ENCODE peak calls at places on chromosomes 6 and 20, in eight cellular contexts. M is stomach, U is esophagus muscularis mucosa, A is tibial artery, D is mammary epithelial cell, O is heart left ventricle, W is mucosa of descending colon, G is GM12878. B is an unnamed sample.

GRCh38 chr20:45300961-45301360 is 5.7 kb upstream of the RBPJL start:
- DNase-seq in M (no peak), U (no peak), A (no peak), D (peak; percentile 13), O (no peak), W (no peak), G (no peak), B (no peak)

GRCh38 chr6:117145940-117146339 is 119.4 kb upstream of the VGLL2 start:
- DNase-seq in M (no peak), U (no peak), A (no peak), D (no peak), O (no peak), W (no peak), G (no peak), B (no peak)

GRCh38 chr6:145189836-145190235 is 545.5 kb downstream of the EPM2A start:
- DNase-seq in M (no peak), U (no peak), A (no peak), D (no peak), O (no peak), W (no peak), G (no peak), B (no peak)

GRCh38 chr6:36033935-36034334 is 6.3 kb downstream of the MAPK14 start:
- DNase-seq in M (no peak), U (no peak), A (no peak), D (peak; percentile 16), O (no peak), W (no peak), G (no peak), B (no peak)

GRCh38 chr20:40844285-40844684 is 155.2 kb upstream of the MAFB start:
- DNase-seq in M (no peak), U (no peak), A (no peak), D (no peak), O (no peak), W (no peak), G (no peak), B (no peak)

GRCh38 chr6:139349464-139350020 is 24.9 kb downstream of the CITED2 start:
- DNase-seq in M (no peak), U (no peak), A (no peak), D (peak; percentile 88), O (no peak), W (no peak), G (no peak), B (peak; percentile 33)

GRCh38 chr20:5859611-5860010 is 90.7 kb downstream of the TRMT6 start:
- DNase-seq in M (no peak), U (no peak), A (no peak), D (no peak), O (no peak), W (no peak), G (no peak), B (no peak)

GRCh38 chr6:121711472-121711871 is 276.0 kb downstream of the GJA1 start:
- DNase-seq in M (no peak), U (no peak), A (no peak), D (no peak), O (peak; percentile 68), W (no peak), G (no peak), B (no peak)

GRCh38 chr6:68279793-68280557 is 355.1 kb upstream of the ADGRB3 start:
- DNase-seq in M (no peak), U (no peak), A (no peak), D (no peak), O (no peak), W (no peak), G (no peak), B (no peak)

GRCh38 chr6:101633081-101633480 is 239.6 kb downstream of the GRIK2 start:
- DNase-seq in M (no peak), U (no peak), A (no peak), D (no peak), O (no peak), W (no peak), G (no peak), B (no peak)

GRCh38 chr20:50592282-50593004 is 82.3 kb downstream of the PTPN1 start:
- DNase-seq in M (peak; percentile 89), U (no peak), A (no peak), D (no peak), O (peak; percentile 71), W (no peak), G (no peak), B (peak; percentile 84)

GRCh38 chr20:59678286-59678685 is 73.9 kb downstream of the PHACTR3 start:
- DNase-seq in M (no peak), U (no peak), A (no peak), D (no peak), O (no peak), W (no peak), G (no peak), B (no peak)

GRCh38 chr6:44247338-44248302 is 719 bp downstream of the HSP90AB1 start:
- DNase-seq in M (peak; percentile 80), U (no peak), A (peak; percentile 90), D (peak; percentile 62), O (peak; percentile 87), W (peak; percentile 84), G (no peak), B (peak; percentile 87)

GRCh38 chr6:158039571-158040050 is 57.9 kb downstream of the SYNJ2 start:
- DNase-seq in M (no peak), U (no peak), A (peak; percentile 84), D (no peak), O (no peak), W (peak; percentile 38), G (no peak), B (no peak)

GRCh38 chr6:131923356-131923755 is 27.8 kb downstream of the CCN2 start:
- DNase-seq in M (peak; percentile 67), U (no peak), A (no peak), D (peak; percentile 53), O (peak; percentile 35), W (peak; percentile 45), G (no peak), B (peak; percentile 67)

GRCh38 chr6:87279051-87279595 is 43.3 kb upstream of the SMIM8 start:
- DNase-seq in M (no peak), U (no peak), A (no peak), D (no peak), O (no peak), W (no peak), G (no peak), B (no peak)

GRCh38 chr20:58891076-58891685 is 38.7 kb downstream of the GNAS start:
- DNase-seq in M (peak; percentile 83), U (no peak), A (peak; percentile 91), D (peak; percentile 61), O (peak; percentile 90), W (peak; percentile 87), G (no peak), B (peak; percentile 83)

GRCh38 chr6:22113046-22113766 is 183.6 kb downstream of the PRL start:
- DNase-seq in M (no peak), U (no peak), A (no peak), D (peak; percentile 97), O (no peak), W (no peak), G (no peak), B (peak; percentile 11)

GRCh38 chr20:51894619-51895018 is 92.3 kb upstream of the SALL4 start:
- DNase-seq in M (no peak), U (no peak), A (no peak), D (no peak), O (no peak), W (no peak), G (no peak), B (no peak)

GRCh38 chr6:4441981-4442434 is 306.6 kb upstream of the ECI2 start:
- DNase-seq in M (no peak), U (peak; percentile 72), A (no peak), D (no peak), O (no peak), W (no peak), G (no peak), B (no peak)

GRCh38 chr20:44176833-44177533 is 10.0 kb downstream of the JPH2 start:
- DNase-seq in M (peak; percentile 48), U (no peak), A (peak; percentile 81), D (no peak), O (no peak), W (peak; percentile 68), G (no peak), B (no peak)

GRCh38 chr6:149044394-149044965 is 273.0 kb upstream of the TAB2 start:
- DNase-seq in M (no peak), U (peak; percentile 72), A (no peak), D (no peak), O (no peak), W (no peak), G (no peak), B (no peak)

GRCh38 chr6:3843379-3844096 is 5.6 kb upstream of the FAM50B start:
- DNase-seq in M (no peak), U (no peak), A (no peak), D (no peak), O (no peak), W (no peak), G (no peak), B (no peak)

GRCh38 chr20:64264091-64264490 is 8.5 kb downstream of the PCMTD2 start:
- DNase-seq in M (no peak), U (no peak), A (no peak), D (no peak), O (no peak), W (no peak), G (no peak), B (no peak)

GRCh38 chr20:1440024-1440423 is 26.6 kb downstream of the NSFL1C start:
- DNase-seq in M (no peak), U (no peak), A (no peak), D (peak; percentile 29), O (no peak), W (no peak), G (no peak), B (no peak)
- TF ChIP-seq CTCF in M (no peak), U (no peak), A (no peak), D (peak; percentile 43), O (no peak), W (no peak), G (peak; percentile 52), B (no peak)

GRCh38 chr6:53730767-53731166 is 64.0 kb upstream of the LRRC1 start:
- DNase-seq in M (no peak), U (no peak), A (no peak), D (no peak), O (no peak), W (no peak), G (no peak), B (no peak)
- H3K9me3 ChIP-seq in M (no peaks in the 10 kb centered on the region), U (no peaks in the 10 kb centered on the region), A (no peaks in the 10 kb centered on the region), D (no peaks in the 10 kb centered on the region), O (no peaks in the 10 kb centered on the region), W (no peaks in the 10 kb centered on the region), G (no peaks in the 10 kb centered on the region), B (no peaks in the 10 kb centered on the region)

DNA sequence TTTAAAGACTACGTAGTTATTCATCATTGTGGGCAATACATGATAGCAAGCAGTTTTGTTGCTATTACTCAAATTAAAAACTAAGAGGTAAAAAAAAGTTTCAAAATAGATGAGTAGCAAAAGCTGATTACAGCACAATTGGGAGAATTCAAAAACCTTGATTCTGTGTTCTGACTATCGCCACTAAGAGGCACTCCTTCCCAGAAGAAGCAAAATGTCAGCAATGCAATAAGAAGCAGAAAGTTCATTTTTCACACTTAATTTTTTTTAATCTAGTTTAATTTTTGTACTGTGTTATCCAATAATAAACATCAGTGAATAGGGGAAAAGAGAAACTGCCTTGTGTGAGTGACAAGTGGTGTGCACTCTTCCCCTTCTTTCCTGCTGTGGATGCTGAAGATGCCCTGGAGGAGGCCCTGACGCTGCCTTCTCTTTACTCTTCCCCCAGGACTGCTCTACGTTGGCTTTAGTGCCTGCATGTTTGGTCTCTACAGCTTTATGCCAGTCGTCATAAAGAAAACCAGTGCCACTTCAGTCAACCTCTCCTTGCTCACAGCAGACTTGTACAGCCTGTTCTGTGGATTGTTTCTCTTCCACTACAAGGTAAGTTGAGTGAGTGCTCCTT is 263.2 kb upstream of the PLN start:
- DNase-seq in M (no peak), U (no peak), A (no peak), D (no peak), O (no peak), W (no peak), G (no peak), B (no peak)
- TF ChIP-seq CTCF in M (no peak), U (peak; percentile 57), A (peak; percentile 59), D (no peak), O (peak; percentile 64), W (no peak), G (peak; percentile 31), B (no peak)

GRCh38 chr6:160353950-160354496 is 5.8 kb downstream of the SLC22A3 start:
- DNase-seq in M (no peak), U (no peak), A (no peak), D (no peak), O (no peak), W (no peak), G (no peak), B (no peak)
- H3K9me3 ChIP-seq in M (no peaks in the 10 kb centered on the region), U (no peaks in the 10 kb centered on the region), A (no peaks in the 10 kb centered on the region), D (no peaks in the 10 kb centered on the region), O (no peaks in the 10 kb centered on the region), W (no peaks in the 10 kb centered on the region), G (no peaks in the 10 kb centered on the region), B (no peaks in the 10 kb centered on the region)

B was measured in body of pancreas.